ENCODE peak calls at places on chromosomes 13 and 19, in four cellular contexts. X is kidney epithelial cell, U is breast epithelium, J is neural progenitor cell. Q is an unnamed sample.

GRCh38 chr13:44425041-44425814 is 51.6 kb downstream of the SERP2 start:
- DNase-seq in J (no peak), U (no peak), X (no peak), Q (no peak)

GRCh38 chr19:10568826-10569651 is at the start of gene CDKN2D:
- DNase-seq in X (peak; percentile 99), J (peak; percentile 100), U (peak; percentile 100), Q (peak; percentile 96)

GRCh38 chr19:15702590-15702930 is 25.3 kb upstream of the OR10H2 start:
- DNase-seq in X (no peak), U (peak; percentile 69), J (no peak), Q (no peak)

GRCh38 chr13:113534236-113534860 is 43.8 kb upstream of the DCUN1D2 start:
- DNase-seq in X (no peak), U (peak; percentile 27), J (no peak), Q (no peak)

GRCh38 chr19:29260477-29261317 is 47.7 kb upstream of the UQCRFS1 start:
- DNase-seq in J (peak; percentile 74), X (no peak), U (no peak), Q (no peak)

GRCh38 chr19:36032251-36033104 is at the start of gene CLIP3:
- DNase-seq in U (no peak), X (no peak), J (peak; percentile 91), Q (no peak)

GRCh38 chr13:50441141-50441540 is 402.4 kb downstream of the DLEU7 start:
- DNase-seq in J (no peak), U (no peak), X (no peak), Q (no peak)

GRCh38 chr19:40503300-40503699 is 36.5 kb downstream of the SPTBN4 start:
- DNase-seq in J (peak; percentile 26), U (no peak), X (no peak), Q (no peak)

GRCh38 chr19:19820774-19821315 is 705 bp downstream of the ZNF506 start:
- DNase-seq in J (no peak), U (no peak), X (no peak), Q (no peak)

GRCh38 chr19:19294914-19295313 is 21.8 kb upstream of the TM6SF2 start:
- DNase-seq in J (no peak), X (no peak), U (no peak), Q (no peak)

DNA sequence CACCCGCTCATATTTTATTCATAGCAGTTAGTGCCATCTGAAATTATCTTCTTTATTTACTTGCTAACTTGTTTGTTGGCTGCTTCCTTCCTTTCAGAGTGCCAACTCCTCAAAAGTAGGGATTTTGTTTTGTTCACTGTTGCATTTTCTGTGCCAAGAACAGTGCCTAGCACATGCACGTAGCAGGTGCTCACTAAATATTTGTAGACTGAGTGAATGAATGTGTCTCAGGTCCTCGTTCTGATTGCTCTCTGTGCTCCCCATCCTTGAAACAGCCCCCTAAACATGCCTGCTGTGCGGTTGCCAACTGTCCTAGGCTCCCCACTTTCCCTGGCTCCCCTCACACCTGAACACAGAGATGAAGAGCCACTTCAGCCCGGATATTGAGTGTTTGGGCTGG is 1.5 kb downstream of the GIPC1 start:
- DNase-seq in X (no peak), J (no peak), U (no peak), Q (no peak)
- H3K4me3 ChIP-seq in X (peak overlapping the region; percentile 79), J (peak overlapping the region; percentile 91), U (peak overlapping the region; percentile 92), Q (peak overlapping the region; percentile 68)

DNA sequence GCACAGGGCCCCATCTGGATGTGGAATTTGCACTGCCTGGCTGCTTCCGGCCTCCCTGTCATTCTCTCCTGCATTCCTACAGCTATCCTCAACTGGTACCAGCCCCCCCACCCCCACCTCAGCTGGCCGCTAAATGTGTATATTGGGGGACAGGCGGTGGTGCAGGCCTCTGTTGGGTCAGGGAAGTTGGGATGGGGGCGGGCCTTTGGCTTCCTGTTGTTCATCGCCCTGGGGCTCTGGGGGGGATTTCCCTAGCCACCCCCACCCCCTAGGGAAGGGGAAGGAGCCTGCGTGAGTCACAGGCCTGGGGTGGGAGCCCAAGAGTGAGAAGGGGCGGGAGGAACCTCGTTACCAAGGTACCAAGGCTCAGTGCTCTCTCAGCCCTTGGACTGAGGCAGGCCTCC is 10.6 kb downstream of the POU2F2 start:
- DNase-seq in U (no peak), J (no peak), X (no peak), Q (no peak)
- TF ChIP-seq CTCF in U (no peak), J (no peak), X (no peak), Q (no peak)

GRCh38 chr19:49689133-49690072 is at the start of gene ADM5:
- DNase-seq in U (peak; percentile 72), J (peak; percentile 56), X (no peak), Q (no peak)
- H3K4me3 ChIP-seq in U (peak within 1 kb of the TSS; percentile 58), J (peak within 1 kb of the TSS; percentile 85), X (peak within 1 kb of the TSS; percentile 49), Q (peak within 1 kb of the TSS; percentile 61)

GRCh38 chr19:55637534-55637933 is 3.3 kb upstream of the ZNF580 start:
- DNase-seq in X (no peak), J (no peak), U (no peak), Q (no peak)

GRCh38 chr19:55640577-55641375 is at the start of gene ZNF580:
- DNase-seq in U (peak; percentile 64), X (no peak), J (peak; percentile 78), Q (no peak)

GRCh38 chr19:55636723-55637122 is 4.1 kb upstream of the ZNF580 start:
- DNase-seq in X (no peak), J (no peak), U (no peak), Q (no peak)

GRCh38 chr19:55640043-55640576 is 692 bp upstream of the ZNF580 start:
- DNase-seq in J (peak; percentile 50), X (no peak), U (peak; percentile 71), Q (no peak)

DNA sequence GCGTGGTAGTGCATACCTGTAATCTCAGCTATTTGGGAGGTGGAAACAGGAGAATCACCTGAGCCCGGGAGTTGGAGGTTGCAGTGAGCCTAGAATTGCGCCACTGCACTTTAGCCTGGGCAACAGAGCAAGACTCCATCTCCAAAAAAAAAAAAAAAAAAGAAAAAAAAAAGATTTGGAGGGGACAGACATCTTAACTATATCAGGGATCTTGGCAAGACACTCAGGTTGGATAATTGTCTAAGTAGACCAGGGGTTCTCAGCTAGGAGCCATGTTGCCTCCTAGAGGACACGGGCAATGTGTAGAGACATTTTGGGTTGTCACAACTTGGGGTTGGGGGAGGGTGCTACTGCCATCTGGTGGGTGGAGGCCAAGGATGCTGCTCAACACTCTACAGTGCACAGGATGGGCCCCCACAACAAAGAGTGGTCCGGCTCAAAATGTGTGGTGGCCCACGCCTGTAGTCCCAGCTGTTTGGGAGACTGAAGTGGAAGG is 1.9 kb upstream of the ZNF580 start:
- DNase-seq in J (peak; percentile 52), X (no peak), U (no peak), Q (no peak)
- TF ChIP-seq CTCF in J (peak; percentile 55), X (peak; percentile 55), U (no peak), Q (peak; percentile 50)